ENCODE peak calls at places on chromosomes 7 and 10, in ten cellular contexts. T is IMR-90, H is pancreas, U is H1, P is fibroblast of mammary gland, A is H9, Z is hepatocyte, J is endothelial cell of umbilical vein, B is GM12865, C is choroid plexus epithelial cell. N is an unnamed sample.

GRCh38 chr10:31000071-31000787 is 31.4 kb downstream of the ZNF438 start:
- DNase-seq in T (no peak), H (no peak), U (no peak), P (no peak), A (no peak), Z (peak; percentile 41), J (no peak), B (no peak), C (no peak), N (no peak)

GRCh38 chr10:75605096-75605495 is 173.7 kb downstream of the LRMDA start:
- DNase-seq in T (no peak), H (no peak), U (no peak), P (no peak), A (no peak), Z (no peak), J (no peak), B (no peak), C (no peak), N (no peak)

GRCh38 chr7:48718731-48719387 is 205.5 kb upstream of the CDC14C start:
- DNase-seq in T (no peak), H (no peak), U (no peak), P (peak; percentile 0), A (no peak), Z (peak; percentile 16), J (no peak), B (no peak), C (no peak), N (peak; percentile 44)

GRCh38 chr10:26696786-26697162 is 727 bp upstream of the PDSS1 start:
- DNase-seq in T (peak; percentile 19), H (no peak), U (no peak), P (peak; percentile 64), A (no peak), Z (peak; percentile 79), J (peak; percentile 10), B (no peak), C (peak; percentile 58), N (peak; percentile 87)

GRCh38 chr10:128337860-128338378 is 211.7 kb upstream of the MKI67 start:
- DNase-seq in T (no peak), H (no peak), U (no peak), P (no peak), A (no peak), Z (peak; percentile 32), J (no peak), B (no peak), C (no peak), N (no peak)

GRCh38 chr7:26155531-26156375 is 3.8 kb downstream of the NFE2L3 start:
- DNase-seq in T (peak; percentile 67), H (no peak), U (no peak), P (peak; percentile 54), A (peak; percentile 39), Z (no peak), J (peak; percentile 68), B (peak; percentile 21), C (peak; percentile 59), N (peak; percentile 61)

GRCh38 chr10:19651549-19651948 is 164.7 kb upstream of the PLXDC2 start:
- DNase-seq in T (peak; percentile 98), H (no peak), U (no peak), P (peak; percentile 96), A (no peak), Z (no peak), J (no peak), B (no peak), C (peak; percentile 95), N (peak; percentile 58)

GRCh38 chr7:46257766-46258448 is 336.8 kb upstream of the IGFBP3 start:
- DNase-seq in T (peak; percentile 93), H (no peak), U (no peak), P (peak; percentile 90), A (no peak), Z (no peak), J (peak; percentile 26), B (no peak), C (peak; percentile 88), N (peak; percentile 79)

GRCh38 chr10:69789164-69789576 is 12.5 kb upstream of the COL13A1 start:
- DNase-seq in T (no peak), H (no peak), U (no peak), P (no peak), A (no peak), Z (no peak), J (peak; percentile 8), B (no peak), C (no peak), N (no peak)

GRCh38 chr10:69783515-69783914 is 18.2 kb upstream of the COL13A1 start:
- DNase-seq in T (no peak), H (no peak), U (no peak), P (no peak), A (no peak), Z (no peak), J (no peak), B (no peak), C (no peak), N (no peak)

GRCh38 chr10:69787681-69788080 is 14.0 kb upstream of the COL13A1 start:
- DNase-seq in T (no peak), H (no peak), U (no peak), P (no peak), A (no peak), Z (no peak), J (no peak), B (no peak), C (no peak), N (no peak)

GRCh38 chr10:69791812-69792211 is 9.9 kb upstream of the COL13A1 start:
- DNase-seq in T (no peak), H (no peak), U (no peak), P (no peak), A (no peak), Z (no peak), J (no peak), B (no peak), C (no peak), N (no peak)

GRCh38 chr10:69786791-69787190 is 14.9 kb upstream of the COL13A1 start:
- DNase-seq in T (peak; percentile 56), H (no peak), U (no peak), P (peak; percentile 57), A (no peak), Z (no peak), J (peak; percentile 66), B (peak; percentile 11), C (peak; percentile 81), N (peak; percentile 41)
- TF ChIP-seq CTCF in T (peak; percentile 65), H (no peak), U (peak; percentile 64), P (peak; percentile 54), A (peak; percentile 67), Z (peak; percentile 35), J (peak; percentile 50), B (peak; percentile 2), C (peak; percentile 70), N (peak; percentile 30)

DNA sequence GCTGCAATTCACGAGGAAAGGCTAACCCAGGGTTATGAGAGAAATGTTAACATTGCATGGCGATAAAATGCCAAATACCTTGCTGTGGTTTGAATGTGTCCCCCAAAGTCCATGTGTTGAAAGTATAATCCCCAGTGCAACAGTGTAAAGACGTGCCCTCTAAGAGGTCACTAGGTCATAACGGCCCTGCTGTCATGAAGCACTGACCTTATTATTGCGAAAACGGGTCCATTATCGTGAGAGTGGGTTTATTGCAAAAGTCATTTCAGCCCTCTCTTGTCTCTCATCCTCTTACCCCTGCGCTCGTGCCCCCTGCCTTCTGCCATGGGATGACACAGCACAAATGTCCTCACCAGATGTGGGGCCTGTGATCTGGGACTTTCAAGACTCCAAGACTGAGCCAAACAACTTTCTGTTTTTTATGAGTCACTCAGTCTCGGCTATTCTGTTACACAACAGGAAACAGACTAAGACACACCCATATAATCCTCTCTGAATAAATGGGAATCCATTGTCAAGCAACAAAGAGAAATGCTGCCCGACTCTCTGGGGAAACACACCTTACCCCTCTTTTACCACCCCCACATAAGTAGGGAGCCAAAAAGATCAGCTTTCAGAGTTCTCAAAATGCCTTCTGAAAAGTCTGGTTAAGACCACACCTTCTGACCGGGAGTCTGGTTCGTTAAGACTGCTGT is 73.1 kb upstream of the UCN3 start:
- DNase-seq in T (peak; percentile 79), H (no peak), U (no peak), P (peak; percentile 92), A (no peak), Z (peak; percentile 64), J (peak; percentile 79), B (peak; percentile 68), C (peak; percentile 94), N (peak; percentile 98)
- TF ChIP-seq CTCF in T (no peak), H (no peak), U (no peak), P (no peak), A (no peak), Z (no peak), J (no peak), B (no peak), C (no peak), N (no peak)

DNA sequence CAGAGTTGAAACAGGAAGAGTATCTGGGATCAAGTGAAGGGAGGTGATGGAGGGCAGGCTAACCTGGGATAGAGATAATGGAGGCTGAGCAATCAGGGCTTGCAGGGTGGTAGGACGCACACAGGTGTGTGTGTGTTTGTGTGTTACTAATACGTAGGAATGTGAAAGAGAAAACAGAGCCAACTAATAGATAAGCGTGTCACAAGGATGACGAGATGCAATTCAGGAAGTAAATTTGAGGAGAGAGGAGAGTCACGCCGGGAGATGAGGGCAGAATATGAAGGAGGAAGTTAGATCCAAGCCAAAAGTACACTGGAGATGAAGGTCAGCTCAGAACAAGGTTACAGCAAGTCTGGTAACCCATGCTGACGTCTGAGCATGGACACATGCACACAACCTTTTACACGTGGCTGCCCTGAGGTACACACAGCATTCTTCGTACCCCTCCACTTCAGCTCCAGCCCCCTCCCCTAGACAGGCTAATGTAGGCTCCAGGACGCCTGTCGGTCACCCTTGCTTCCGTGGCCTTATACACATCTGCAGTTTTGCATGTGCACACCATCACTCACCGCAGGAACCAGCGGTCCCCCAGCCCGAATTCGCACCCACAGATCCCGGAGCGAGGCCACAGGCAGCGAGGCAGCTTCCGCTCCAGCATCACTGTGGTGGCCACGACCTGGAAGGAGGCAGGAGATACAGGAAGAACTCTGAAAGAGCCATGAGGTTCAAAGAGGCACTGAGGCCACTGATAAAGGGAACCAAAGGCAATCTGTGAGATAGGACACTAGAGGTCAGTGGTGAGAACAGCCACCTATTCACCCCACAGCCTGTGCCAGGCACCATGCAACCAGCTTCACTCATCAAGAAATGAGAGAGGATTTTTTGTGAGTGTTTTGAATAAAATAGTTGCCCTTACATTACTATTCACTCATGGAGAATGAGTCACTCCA is 23.7 kb upstream of the TRPV6 start:
- DNase-seq in T (no peak), H (no peak), U (no peak), P (peak; percentile 4), A (peak; percentile 42), Z (peak; percentile 42), J (no peak), B (peak; percentile 29), C (no peak), N (peak; percentile 46)
- TF ChIP-seq CTCF in T (no peak), H (no peak), U (peak; percentile 41), P (peak; percentile 26), A (peak; percentile 68), Z (peak; percentile 34), J (peak; percentile 26), B (peak; percentile 32), C (peak; percentile 13), N (peak; percentile 29)

DNA sequence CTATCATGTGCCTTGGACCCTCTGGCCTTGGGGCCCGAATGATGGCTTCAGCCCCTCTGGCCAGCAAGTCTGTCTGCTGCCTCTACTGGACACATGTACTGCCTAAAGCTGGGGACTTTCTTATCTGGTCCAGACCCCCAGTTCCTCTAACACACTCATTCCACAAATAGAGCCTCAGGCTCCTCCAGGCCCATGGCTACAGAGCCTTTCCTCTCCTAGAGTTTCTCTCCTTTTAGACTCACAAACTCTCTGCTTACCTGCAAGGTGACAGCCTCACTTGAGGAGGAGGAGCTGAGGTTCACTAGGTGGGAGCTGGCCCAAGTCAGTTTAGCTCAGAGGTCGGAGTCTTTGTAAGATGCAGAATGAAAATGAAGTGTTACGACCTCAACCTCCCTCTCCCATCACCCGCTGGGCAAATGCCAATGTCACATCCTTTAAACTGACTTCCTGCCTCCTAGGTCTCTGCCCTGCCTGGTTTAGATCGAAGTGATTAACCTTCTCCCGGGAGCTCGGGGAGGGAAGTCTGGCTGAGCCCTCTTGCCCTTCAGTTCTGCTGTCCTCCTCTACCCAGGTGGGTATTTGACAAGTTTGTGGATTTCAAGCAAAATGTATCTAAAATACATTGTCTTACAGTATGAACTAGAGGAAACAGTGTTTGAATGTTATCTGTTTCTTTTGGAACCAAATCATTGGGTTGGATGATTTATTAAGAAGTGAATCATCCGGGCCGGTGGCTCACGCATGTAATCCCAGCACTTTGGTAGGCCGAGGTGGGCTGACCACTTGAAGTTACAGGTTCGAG is 71.8 kb upstream of the TNS3 start:
- DNase-seq in T (peak; percentile 81), H (no peak), U (no peak), P (peak; percentile 82), A (no peak), Z (no peak), J (peak; percentile 76), B (no peak), C (no peak), N (peak; percentile 57)
- TF ChIP-seq CTCF in T (no peak), H (no peak), U (no peak), P (no peak), A (no peak), Z (no peak), J (no peak), B (no peak), C (no peak), N (no peak)